ENCODE peak calls at places on chromosomes 1 and 21, in five cellular contexts. Z is neural progenitor cell; M is stimulated activated CD8-positive, alpha-beta memory T cell treated with anti-CD3 and anti-CD28 coated beads, Interleukin-15, amount 100 ng/mL, for 1 hour; A is transverse colon; I is H54. V is an unnamed sample.
A peak's percentile ranks its signal among the peaks of the same experiment; 100 is the strongest.

GRCh38 chr1:241702436-241702835 is 50.4 kb downstream of the WDR64 start:
- DNase-seq in Z (no peak), M (no peak), A (no peak), I (no peak), V (no peak)

GRCh38 chr1:27152829-27153548 is 1.9 kb downstream of the SLC9A1 start:
- DNase-seq in Z (no peak), M (no peak), A (no peak), I (no peak), V (no peak)

GRCh38 chr1:166865931-166866330 is 10.1 kb downstream of the TADA1 start:
- DNase-seq in Z (no peak), M (no peak), A (no peak), I (no peak), V (no peak)

GRCh38 chr1:211631168-211631567 is 44.3 kb downstream of the NEK2 start:
- DNase-seq in Z (no peak), M (no peak), A (no peak), I (no peak), V (no peak)

GRCh38 chr1:3623441-3624150 is 1.2 kb upstream of the TPRG1L start:
- DNase-seq in Z (no peak), M (no peak), A (no peak), I (no peak), V (no peak)

GRCh38 chr21:42118121-42118795 is 47.1 kb downstream of the UMODL1 start:
- DNase-seq in Z (no peak), M (no peak), A (no peak), I (no peak), V (no peak)

GRCh38 chr1:100734716-100735115 is 15.2 kb downstream of the VCAM1 start:
- DNase-seq in Z (no peak), M (no peak), A (no peak), I (no peak), V (no peak)

GRCh38 chr1:151352001-151352718 is 5.1 kb upstream of the RFX5 start:
- DNase-seq in Z (no peak), M (no peak), A (no peak), I (no peak), V (no peak)

GRCh38 chr21:38181101-38181500 is 75.7 kb upstream of the KCNJ15 start:
- DNase-seq in Z (no peak), M (no peak), A (no peak), I (no peak), V (no peak)

GRCh38 chr1:210292276-210292851 is 36.3 kb upstream of the HHAT start:
- DNase-seq in Z (peak; percentile 86), M (peak; percentile 4), A (peak; percentile 79), I (peak; percentile 19), V (peak; percentile 9)

GRCh38 chr1:69700770-69701169 is 133.0 kb downstream of the LRRC7 start:
- DNase-seq in Z (peak; percentile 68), M (no peak), A (no peak), I (no peak), V (no peak)

GRCh38 chr1:10823000-10823401 is 26.6 kb upstream of the CASZ1 start:
- DNase-seq in Z (no peak), M (no peak), A (no peak), I (no peak), V (no peak)

GRCh38 chr1:166378805-166379204 is 212.0 kb upstream of the FAM78B start:
- DNase-seq in Z (no peak), M (no peak), A (no peak), I (no peak), V (no peak)

GRCh38 chr1:24438423-24438901 is 22.9 kb downstream of the NIPAL3 start:
- DNase-seq in Z (peak; percentile 56), M (no peak), A (no peak), I (no peak), V (no peak)

GRCh38 chr1:23215751-23216449 is 1.4 kb downstream of the HTR1D start:
- DNase-seq in Z (no peak), M (no peak), A (no peak), I (no peak), V (no peak)

GRCh38 chr1:247530785-247531184 is 5.5 kb downstream of the OR2C3 start:
- DNase-seq in Z (no peak), M (no peak), A (no peak), I (no peak), V (no peak)

GRCh38 chr1:20105856-20106255 is 13.5 kb downstream of the PLA2G2D start:
- DNase-seq in Z (no peak), M (no peak), A (no peak), I (no peak), V (no peak)

GRCh38 chr1:166174108-166174507 is 7.3 kb upstream of the FAM78B start:
- DNase-seq in Z (no peak), M (no peak), A (no peak), I (no peak), V (no peak)

GRCh38 chr1:116067564-116067887 is 43.7 kb upstream of the MAB21L3 start:
- DNase-seq in Z (no peak), M (no peak), A (no peak), I (no peak), V (no peak)

GRCh38 chr21:35062016-35062415 is 12.9 kb upstream of the RUNX1 start:
- DNase-seq in Z (no peak), M (no peak), A (no peak), I (no peak), V (no peak)

GRCh38 chr1:54474500-54475235 is 68.5 kb upstream of the SSBP3 start:
- DNase-seq in Z (peak; percentile 84), M (no peak), A (peak; percentile 47), I (no peak), V (no peak)

GRCh38 chr1:184028854-184029623 is 8.5 kb downstream of the COLGALT2 start:
- DNase-seq in Z (no peak), M (no peak), A (no peak), I (no peak), V (no peak)

GRCh38 chr1:165612062-165612461 is 19.0 kb upstream of the MGST3 start:
- DNase-seq in Z (no peak), M (no peak), A (no peak), I (no peak), V (no peak)

GRCh38 chr1:201508809-201509208 is 1.9 kb upstream of the CSRP1 start:
- DNase-seq in Z (no peak), M (no peak), A (no peak), I (no peak), V (no peak)

GRCh38 chr1:232172556-232172955 is 457.4 kb downstream of the SIPA1L2 start:
- DNase-seq in Z (no peak), M (no peak), A (no peak), I (no peak), V (no peak)

GRCh38 chr1:226425431-226426031 is 17.6 kb upstream of the PARP1 start:
- DNase-seq in Z (no peak), M (no peak), A (no peak), I (no peak), V (peak; percentile 41)

V was measured in T-cell.